ENCODE peak calls at places on chromosomes 2 and 18, in four cellular contexts. One of them, this sample, is unnamed.

GRCh38 chr2:209209943-209210342 is 213.9 kb upstream of the MAP2 start:
- DNase-seq in A172: no peak
- DNase-seq in stromal cell of bone marrow: no peak
- DNase-seq in fibroblast of mammary gland: no peak
- DNase-seq in this sample: no peak

GRCh38 chr2:65281626-65282351 is 54.2 kb downstream of the ACTR2 start:
- DNase-seq in A172: no peak
- DNase-seq in stromal cell of bone marrow: no peak
- DNase-seq in fibroblast of mammary gland: peak
- DNase-seq in this sample: no peak

GRCh38 chr2:208820289-208820688 is 413.7 kb downstream of the PTH2R start:
- DNase-seq in A172: peak
- DNase-seq in stromal cell of bone marrow: no peak
- DNase-seq in fibroblast of mammary gland: no peak
- DNase-seq in this sample: peak

GRCh38 chr2:143754732-143755131 is 625.5 kb downstream of the ARHGAP15 start:
- DNase-seq in A172: no peak
- DNase-seq in stromal cell of bone marrow: no peak
- DNase-seq in fibroblast of mammary gland: no peak
- DNase-seq in this sample: no peak

GRCh38 chr2:207334631-207335371 is 169.1 kb upstream of the KLF7 start:
- DNase-seq in A172: peak
- DNase-seq in stromal cell of bone marrow: peak
- DNase-seq in fibroblast of mammary gland: peak
- DNase-seq in this sample: peak

GRCh38 chr2:7840651-7841380 is 841.0 kb upstream of the ID2 start:
- DNase-seq in A172: no peak
- DNase-seq in stromal cell of bone marrow: no peak
- DNase-seq in fibroblast of mammary gland: peak
- DNase-seq in this sample: no peak

GRCh38 chr2:148893906-148894305 is 18.9 kb downstream of the KIF5C start:
- DNase-seq in A172: no peak
- DNase-seq in stromal cell of bone marrow: no peak
- DNase-seq in fibroblast of mammary gland: no peak
- DNase-seq in this sample: no peak

GRCh38 chr18:48877941-48878340 is 72.8 kb downstream of the SMAD7 start:
- DNase-seq in A172: no peak
- DNase-seq in stromal cell of bone marrow: no peak
- DNase-seq in fibroblast of mammary gland: no peak
- DNase-seq in this sample: no peak

GRCh38 chr2:152766908-152767307 is 48.5 kb downstream of the ARL6IP6 start:
- DNase-seq in A172: no peak
- DNase-seq in stromal cell of bone marrow: no peak
- DNase-seq in fibroblast of mammary gland: peak
- DNase-seq in this sample: no peak

GRCh38 chr2:237345891-237346640 is 67.9 kb downstream of the COL6A3 start:
- DNase-seq in A172: peak
- DNase-seq in stromal cell of bone marrow: no peak
- DNase-seq in fibroblast of mammary gland: peak
- DNase-seq in this sample: no peak

This sample was measured in NCI-H460.